ENCODE peak calls at places on chromosomes 11 and 22, in ten cellular contexts. J is cardiac fibroblast; E is sciatic nerve; M is GM23248; Z is stimulated activated CD4-positive, alpha-beta T cell treated with anti-CD3 and anti-CD28 coated beads, Interleukin-15, amount 100 ng/mL, for 24 hours; W is progenitor cell of endocrine pancreas; Q is aorta; T is CD4-positive, alpha-beta memory T cell; P is activated CD4-positive, CD25-positive, alpha-beta regulatory T cell treated with anti-CD3 and anti-CD28 coated beads, Interleukin-2, amount 50 U/mL, for 72 hours; I is endothelial cell of umbilical vein. F is an unnamed sample.

GRCh38 chr11:64298966-64299846 is 952 bp upstream of the CATSPERZ start:
- DNase-seq in I (peak; percentile 21), T (no peak), W (no peak), J (peak; percentile 41), M (peak; percentile 68), P (no peak), Z (no peak), Q (peak; percentile 92), E (peak; percentile 84), F (no peak)

GRCh38 chr11:89477175-89477574 is 14.0 kb downstream of the NOX4 start:
- DNase-seq in Z (no peak), T (no peak), W (no peak), P (no peak), I (no peak), M (no peak), E (no peak), Q (no peak), J (no peak), F (no peak)

GRCh38 chr11:76445122-76446084 is 585 bp downstream of the EMSY start:
- DNase-seq in J (peak; percentile 92), P (peak; percentile 55), Q (peak; percentile 92), Z (peak; percentile 83), I (peak; percentile 95), T (peak; percentile 17), E (peak; percentile 85), W (peak; percentile 56), M (peak; percentile 95), F (peak; percentile 63)

GRCh38 chr11:129364143-129364654 is 11.4 kb upstream of the BARX2 start:
- DNase-seq in W (peak; percentile 81), T (peak; percentile 67), J (peak; percentile 87), E (peak; percentile 80), M (peak; percentile 85), I (peak; percentile 87), Q (peak; percentile 88), Z (peak; percentile 86), P (peak; percentile 71), F (peak; percentile 85)

GRCh38 chr22:36368359-36368983 is 19.3 kb downstream of the MYH9 start:
- DNase-seq in J (peak; percentile 87), W (no peak), I (peak; percentile 76), E (no peak), Z (peak; percentile 57), P (no peak), M (peak; percentile 74), T (no peak), Q (no peak), F (no peak)

GRCh38 chr11:83641511-83641910 is 355.3 kb upstream of the CCDC90B start:
- DNase-seq in M (peak; percentile 90), T (no peak), Q (no peak), J (peak; percentile 37), E (peak; percentile 58), P (no peak), W (no peak), I (no peak), Z (no peak), F (no peak)

GRCh38 chr11:2588809-2589537 is 110.8 kb downstream of the KCNQ1OT1 start:
- DNase-seq in E (peak; percentile 53), T (no peak), W (peak; percentile 8), Q (peak; percentile 55), P (peak; percentile 20), J (no peak), M (no peak), Z (no peak), I (no peak), F (peak; percentile 16)

GRCh38 chr11:57903441-57904123 is 120.1 kb upstream of the OR9Q1 start:
- DNase-seq in M (peak; percentile 40), T (no peak), J (no peak), I (no peak), Q (no peak), P (no peak), W (no peak), Z (peak; percentile 42), E (no peak), F (peak; percentile 45)

GRCh38 chr11:28529046-28529445 is 420.9 kb downstream of the METTL15 start:
- DNase-seq in I (no peak), E (no peak), Z (no peak), W (no peak), Q (no peak), M (peak; percentile 55), T (no peak), J (peak; percentile 27), P (no peak), F (no peak)

GRCh38 chr22:38107692-38108515 is 2.6 kb downstream of the BAIAP2L2 start:
- DNase-seq in I (no peak), T (no peak), M (peak; percentile 30), E (no peak), W (no peak), Q (peak; percentile 72), J (no peak), P (no peak), Z (no peak), F (no peak)